ENCODE peak calls at places on chromosomes 13 and 19, in eight cellular contexts. One of them, this sample, is unnamed.

GRCh38 chr19:43489310-43489709 is 15.2 kb downstream of the PHLDB3 start:
- DNase-seq in Caki2: no peak
- DNase-seq in GM04504: no peak
- DNase-seq in hepatocyte: no peak
- DNase-seq in NCI-H1417: no peak
- DNase-seq in midbrain: no peak
- DNase-seq in right atrium auricular region: no peak
- DNase-seq in Panc1: no peak
- DNase-seq in this sample: no peak

GRCh38 chr19:2494447-2495129 is 18.7 kb downstream of the GADD45B start:
- DNase-seq in GM04504: peak
- DNase-seq in midbrain: peak
- DNase-seq in NCI-H1417: peak
- DNase-seq in Panc1: no peak
- DNase-seq in right atrium auricular region: peak
- DNase-seq in hepatocyte: peak
- DNase-seq in Caki2: peak
- DNase-seq in this sample: no peak

GRCh38 chr13:68748038-68748437 is 1359.6 kb upstream of the ATXN8OS start:
- DNase-seq in NCI-H1417: no peak
- DNase-seq in right atrium auricular region: no peak
- DNase-seq in Caki2: peak
- DNase-seq in Panc1: no peak
- DNase-seq in hepatocyte: no peak
- DNase-seq in GM04504: no peak
- DNase-seq in midbrain: no peak
- DNase-seq in this sample: no peak

GRCh38 chr19:1154731-1155351 is 19.2 kb downstream of the SBNO2 start:
- DNase-seq in Panc1: no peak
- DNase-seq in Caki2: no peak
- DNase-seq in right atrium auricular region: peak
- DNase-seq in GM04504: peak
- DNase-seq in NCI-H1417: peak
- DNase-seq in midbrain: peak
- DNase-seq in hepatocyte: peak
- DNase-seq in this sample: no peak

GRCh38 chr19:23415561-23416191 is 20.4 kb upstream of the ZNF91 start:
- DNase-seq in Caki2: no peak
- DNase-seq in hepatocyte: peak
- DNase-seq in GM04504: no peak
- DNase-seq in right atrium auricular region: no peak
- DNase-seq in midbrain: no peak
- DNase-seq in NCI-H1417: peak
- DNase-seq in Panc1: no peak
- DNase-seq in this sample: no peak

GRCh38 chr13:111897178-111897845 is 169.6 kb upstream of the SOX1 start:
- DNase-seq in right atrium auricular region: peak
- DNase-seq in Panc1: no peak
- DNase-seq in midbrain: no peak
- DNase-seq in Caki2: no peak
- DNase-seq in NCI-H1417: no peak
- DNase-seq in GM04504: no peak
- DNase-seq in hepatocyte: no peak
- DNase-seq in this sample: no peak

GRCh38 chr13:98068511-98068910 is 74.4 kb upstream of the FARP1 start:
- DNase-seq in NCI-H1417: no peak
- DNase-seq in midbrain: no peak
- DNase-seq in hepatocyte: no peak
- DNase-seq in Caki2: no peak
- DNase-seq in right atrium auricular region: no peak
- DNase-seq in GM04504: no peak
- DNase-seq in Panc1: no peak
- DNase-seq in this sample: no peak

GRCh38 chr13:28396053-28396452 is 98.9 kb downstream of the FLT1 start:
- DNase-seq in Caki2: no peak
- DNase-seq in NCI-H1417: no peak
- DNase-seq in right atrium auricular region: no peak
- DNase-seq in hepatocyte: no peak
- DNase-seq in Panc1: no peak
- DNase-seq in GM04504: no peak
- DNase-seq in midbrain: no peak
- DNase-seq in this sample: no peak

GRCh38 chr19:1871140-1871597 is 7.8 kb upstream of the KLF16 start:
- DNase-seq in right atrium auricular region: no peak
- DNase-seq in hepatocyte: peak
- DNase-seq in Panc1: no peak
- DNase-seq in GM04504: no peak
- DNase-seq in NCI-H1417: peak
- DNase-seq in Caki2: no peak
- DNase-seq in midbrain: no peak
- DNase-seq in this sample: no peak

GRCh38 chr19:2474232-2475017 is 1.5 kb upstream of the GADD45B start:
- DNase-seq in right atrium auricular region: peak
- DNase-seq in NCI-H1417: peak
- DNase-seq in midbrain: peak
- DNase-seq in Caki2: peak
- DNase-seq in hepatocyte: peak
- DNase-seq in Panc1: no peak
- DNase-seq in GM04504: no peak
- DNase-seq in this sample: peak

GRCh38 chr13:61013782-61014181 is 401.9 kb downstream of the PCDH20 start:
- DNase-seq in hepatocyte: no peak
- DNase-seq in Caki2: no peak
- DNase-seq in GM04504: no peak
- DNase-seq in Panc1: no peak
- DNase-seq in midbrain: no peak
- DNase-seq in NCI-H1417: no peak
- DNase-seq in right atrium auricular region: no peak
- DNase-seq in this sample: no peak

GRCh38 chr13:74056829-74057564 is 77.2 kb downstream of the KLF12 start:
- DNase-seq in Panc1: no peak
- DNase-seq in Caki2: no peak
- DNase-seq in hepatocyte: no peak
- DNase-seq in midbrain: no peak
- DNase-seq in GM04504: no peak
- DNase-seq in NCI-H1417: peak
- DNase-seq in right atrium auricular region: peak
- DNase-seq in this sample: no peak

GRCh38 chr13:103810026-103810425 is 743.8 kb upstream of the SLC10A2 start:
- DNase-seq in midbrain: no peak
- DNase-seq in right atrium auricular region: no peak
- DNase-seq in Panc1: no peak
- DNase-seq in NCI-H1417: no peak
- DNase-seq in GM04504: no peak
- DNase-seq in hepatocyte: no peak
- DNase-seq in Caki2: no peak
- DNase-seq in this sample: no peak